ENCODE peak calls at places on chromosomes 16 and 17, in five cellular contexts. C, Y, P, R and E are unnamed samples. For H3K9me3, the result is how much of the 10 kb centered on the place peaks cover.

GRCh38 chr17:37450090-37450489 is 39.6 kb upstream of the DUSP14 start:
- DNase-seq in C (no peak), R (no peak), P (no peak), Y (no peak), E (no peak)

GRCh38 chr17:78343433-78344201 is 16.3 kb downstream of the SOCS3 start:
- DNase-seq in R (no peak), Y (no peak), C (no peak), P (no peak), E (peak)

GRCh38 chr17:75619506-75620431 is 13.5 kb upstream of the SMIM5 start:
- DNase-seq in Y (no peak), R (peak), C (no peak), P (no peak), E (peak)

GRCh38 chr17:5541610-5542202 is 42.6 kb downstream of the NLRP1 start:
- DNase-seq in C (no peak), R (peak), Y (no peak), P (no peak), E (no peak)

GRCh38 chr17:78197147-78197830 is 10.1 kb downstream of the AFMID start:
- DNase-seq in R (no peak), Y (no peak), C (no peak), P (no peak), E (peak)

GRCh38 chr16:25413962-25414361 is 156.3 kb upstream of the ZKSCAN2 start:
- DNase-seq in R (no peak), C (no peak), P (no peak), Y (no peak), E (no peak)

GRCh38 chr16:53022374-53022773 is 30.3 kb downstream of the CHD9NB start:
- DNase-seq in C (no peak), Y (no peak), R (no peak), P (peak), E (peak)

GRCh38 chr17:73786286-73786743 is 142.1 kb upstream of the SDK2 start:
- DNase-seq in R (no peak), Y (no peak), C (no peak), P (no peak), E (no peak)

GRCh38 chr17:66963521-66964082 is 905 bp upstream of the CACNG4 start:
- DNase-seq in P (no peak), R (no peak), C (no peak), Y (no peak), E (no peak)

GRCh38 chr16:87472935-87473334 is 19.9 kb downstream of the ZCCHC14 start:
- DNase-seq in P (no peak), C (no peak), Y (no peak), R (no peak), E (no peak)

GRCh38 chr17:67947325-67947813 is 48.9 kb downstream of the C17orf58 start:
- DNase-seq in C (no peak), P (no peak), Y (no peak), R (no peak), E (no peak)

GRCh38 chr17:60134396-60135159 is 15.2 kb upstream of the CA4 start:
- DNase-seq in C (no peak), Y (no peak), R (no peak), P (no peak), E (no peak)

GRCh38 chr17:6627019-6627418 is 13.5 kb downstream of the KIAA0753 start:
- DNase-seq in R (no peak), Y (no peak), P (no peak), C (no peak), E (no peak)

GRCh38 chr17:38620551-38621277 is 15.0 kb upstream of the SRCIN1 start:
- DNase-seq in C (no peak), P (no peak), R (no peak), Y (no peak), E (no peak)

GRCh38 chr16:87963400-87963799 is 12.2 kb downstream of the BANP start:
- DNase-seq in C (peak), R (no peak), P (no peak), Y (no peak), E (no peak)

GRCh38 chr16:55257971-55258613 is 65.9 kb upstream of the IRX6 start:
- DNase-seq in C (peak), R (peak), Y (no peak), P (peak), E (peak)

GRCh38 chr17:67624886-67625656 is 92.7 kb upstream of the NOL11 start:
- DNase-seq in Y (no peak), P (no peak), R (no peak), C (no peak), E (peak)

GRCh38 chr16:90077757-90078593 is 844 bp upstream of the PRDM7 start:
- DNase-seq in P (no peak), Y (no peak), C (no peak), R (no peak), E (peak)

GRCh38 chr16:67296422-67296821 is 17.1 kb downstream of the PLEKHG4 start:
- DNase-seq in C (no peak), Y (no peak), P (no peak), R (no peak), E (no peak)

GRCh38 chr17:78641243-78641642 is 64.0 kb upstream of the DNAH17 start:
- DNase-seq in P (peak), Y (no peak), R (no peak), C (no peak), E (no peak)

GRCh38 chr17:43341705-43342600 is 56.8 kb upstream of the ARL4D start:
- DNase-seq in C (no peak), P (no peak), Y (no peak), R (no peak), E (no peak)

GRCh38 chr17:66691644-66692500 is 143.0 kb upstream of the CACNG5 start:
- DNase-seq in Y (no peak), C (no peak), P (no peak), R (no peak), E (no peak)

GRCh38 chr17:42289863-42290165 is 1.5 kb downstream of the STAT5A start:
- DNase-seq in R (no peak), Y (no peak), C (no peak), P (no peak), E (no peak)

GRCh38 chr17:32007463-32008298 is 498 bp downstream of the LRRC37B start:
- DNase-seq in Y (peak), R (peak), C (no peak), P (no peak), E (peak)

GRCh38 chr17:62950067-62950466 is 16.0 kb upstream of the TANC2 start:
- DNase-seq in P (no peak), C (peak), Y (peak), R (no peak), E (peak)

GRCh38 chr17:33292184-33292980 is 713 bp downstream of the ASIC2 start:
- DNase-seq in Y (peak), R (peak), C (no peak), P (no peak), E (no peak)

GRCh38 chr16:15564619-15565339 is 78.2 kb downstream of the MARF1 start:
- DNase-seq in P (no peak), C (no peak), Y (no peak), R (no peak), E (no peak)

GRCh38 chr16:30786936-30787612 is at the start of gene ZNF629:
- DNase-seq in Y (peak), R (no peak), C (peak), P (peak), E (peak)

GRCh38 chr17:44922136-44922535 is 6.8 kb upstream of the GFAP start:
- DNase-seq in C (no peak), Y (no peak), R (no peak), P (no peak), E (no peak)

GRCh38 chr17:81035389-81036127 is 607 bp downstream of the BAIAP2 start:
- DNase-seq in P (no peak), C (peak), R (no peak), Y (no peak), E (no peak)
- H3K4me3 ChIP-seq in P (peak), C (peak), R (peak), Y (peak), E (no peak)

GRCh38 chr16:35711435-35711834 is 2252.0 kb downstream of the TP53TG3F start:
- DNase-seq in C (no peak), R (no peak), Y (no peak), P (no peak), E (no peak)
- H3K9me3 ChIP-seq in C (under half), R (half or more), Y (under half), P (under half), E (under half)

GRCh38 chr17:64504769-64505319 is 1.2 kb downstream of the DDX5 start:
- DNase-seq in P (no peak), C (no peak), Y (peak), R (no peak), E (peak)
- TF ChIP-seq POLR2A in P (no peak), C (no peak), Y (no peak), R (no peak), E (no peak)

DNA sequence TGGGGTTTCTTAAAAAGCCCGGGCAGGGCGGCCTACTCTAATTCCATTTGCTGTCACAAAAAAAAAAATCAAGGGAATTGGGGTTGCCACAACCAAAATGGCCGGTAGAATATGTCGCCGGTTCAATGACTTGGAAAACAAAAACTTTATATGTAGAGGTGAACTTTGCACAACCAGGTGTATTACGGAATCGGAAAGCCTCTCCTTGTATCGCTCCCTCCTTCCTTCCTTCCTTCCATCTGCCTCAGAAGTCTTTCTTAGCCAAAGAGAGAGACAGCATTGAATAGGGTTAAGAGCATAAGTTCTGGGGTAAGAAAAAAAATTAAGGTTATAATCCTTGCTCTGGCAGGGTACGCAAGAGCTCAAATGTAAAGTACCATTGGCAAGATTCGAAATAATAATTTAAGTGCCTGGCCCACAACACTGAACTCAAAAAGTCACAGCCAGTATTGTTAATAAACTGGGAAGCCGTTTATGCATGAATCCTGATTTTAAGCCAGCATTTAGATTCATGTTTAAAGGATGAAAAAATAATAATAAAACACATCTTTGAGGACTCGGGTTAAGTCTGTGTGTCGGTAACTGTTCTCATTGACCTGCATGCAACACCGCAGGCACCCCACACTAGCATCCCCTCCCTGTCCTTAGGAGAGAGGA is 524 bp upstream of the GLG1 start:
- DNase-seq in R (peak), C (no peak), P (no peak), Y (no peak), E (no peak)
- H3K4me3 ChIP-seq in R (peak), C (peak), P (peak), Y (peak), E (peak)

DNA sequence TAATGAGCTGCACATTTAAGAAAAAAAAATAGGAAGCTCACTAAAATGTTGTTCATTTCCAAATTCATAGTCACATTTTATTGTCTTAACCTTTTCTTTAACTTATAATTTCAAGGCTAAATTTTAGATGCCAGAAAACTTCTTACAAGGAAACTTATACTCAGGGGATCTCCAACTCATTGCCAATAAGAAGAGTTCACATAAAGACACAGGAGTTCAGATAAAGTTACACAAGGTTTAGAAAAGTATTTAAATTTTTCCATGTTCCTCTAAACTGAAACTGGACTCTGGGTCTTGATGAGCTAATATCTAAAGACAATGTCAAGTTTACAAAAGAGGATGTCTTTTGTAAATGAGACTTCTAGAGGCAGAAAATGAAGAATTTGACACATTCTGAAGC is 190.7 kb upstream of the KCNJ16 start:
- DNase-seq in R (no peak), Y (no peak), C (no peak), P (no peak), E (no peak)
- H3K9me3 ChIP-seq in R (under half), Y (under half), C (under half), P (under half), E (under half)

GRCh38 chr16:56605475-56605874 is 2.9 kb upstream of the MT2A start:
- DNase-seq in C (no peak), R (no peak), Y (no peak), P (no peak), E (no peak)

GRCh38 chr16:56608043-56608875 is at the start of gene MT2A:
- DNase-seq in Y (peak), P (peak), R (no peak), C (peak), E (peak)

GRCh38 chr16:56607675-56608042 is 725 bp upstream of the MT2A start:
- DNase-seq in R (no peak), P (no peak), Y (no peak), C (no peak), E (no peak)

GRCh38 chr16:56606071-56606687 is 2.2 kb upstream of the MT2A start:
- DNase-seq in P (peak), R (no peak), C (peak), Y (peak), E (peak)

GRCh38 chr16:56606688-56607618 is 1.4 kb upstream of the MT2A start:
- DNase-seq in C (peak), R (no peak), P (peak), Y (peak), E (peak)
- TF ChIP-seq POLR2A in C (no peak), R (no peak), P (no peak), Y (no peak), E (no peak)

DNA sequence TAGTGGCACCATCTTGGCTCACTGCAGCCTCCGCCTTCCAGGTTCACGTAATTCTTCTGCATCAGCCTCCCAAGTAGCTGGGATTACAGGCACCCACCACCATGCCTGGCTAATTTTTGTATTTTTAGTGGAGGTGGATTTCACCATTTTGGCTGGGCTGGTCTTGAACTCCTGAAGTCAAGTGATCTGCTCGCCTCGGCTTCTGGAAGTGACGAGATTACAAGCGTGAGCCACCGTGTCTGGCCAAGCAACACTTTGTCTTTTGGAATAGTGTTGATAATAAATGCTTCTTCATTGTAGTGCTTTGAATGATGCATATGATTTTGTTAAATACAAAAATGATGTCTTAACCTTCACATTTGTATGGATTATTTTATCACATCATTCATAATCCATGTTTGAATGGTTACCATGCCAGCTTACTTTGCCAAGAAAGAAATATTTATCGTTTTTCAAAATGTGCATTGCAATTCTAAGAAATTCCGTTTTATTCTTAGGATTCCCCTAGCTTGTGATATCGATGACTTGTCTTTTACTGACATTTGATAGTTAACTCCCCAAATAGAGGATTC is 29.1 kb downstream of the USP10 start:
- DNase-seq in Y (no peak), R (no peak), C (no peak), P (no peak), E (no peak)
- H3K4me3 ChIP-seq in Y (no peak), R (no peak), C (no peak), P (no peak), E (no peak)

DNA sequence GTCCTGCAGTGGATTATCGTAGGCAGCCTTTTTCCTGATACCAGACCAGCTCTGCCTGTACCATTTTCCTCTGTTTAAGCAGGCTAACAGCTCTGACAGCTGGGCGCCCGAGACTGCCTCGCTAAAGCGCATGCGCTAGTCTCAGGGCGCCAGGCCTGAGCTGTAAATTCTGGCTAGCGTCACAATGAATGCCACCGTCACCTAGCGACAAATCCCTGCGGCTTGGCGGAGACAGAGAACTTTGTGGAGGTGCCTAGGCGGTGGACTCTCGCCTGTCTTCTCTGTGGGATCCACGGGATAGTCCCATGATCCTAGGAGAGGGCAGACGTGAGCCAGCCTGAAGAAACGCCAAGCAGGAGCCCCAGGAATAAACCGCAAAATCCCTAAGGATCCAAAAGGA is 573.9 kb downstream of the KCNJ18 start:
- DNase-seq in P (no peak), R (no peak), Y (no peak), C (no peak), E (no peak)
- H3K9me3 ChIP-seq in P (under half), R (half or more), Y (under half), C (under half), E (under half)